ENCODE peak calls at places on chromosomes 12 and 14, in ten cellular contexts. K is NCI-H446 treated with DMSO at 0.1 percent for 48 hours; O is caudate nucleus; Q is stimulated activated CD4-positive, alpha-beta T cell treated with anti-CD3 and anti-CD28 coated beads, Interleukin-1b, Interleukin-23, amount 100 ng/mL, for 24 hours; D is NCI-H2081 treated with DMSO at 0.1 percent for 48 hours; W is mesenchymal stem cell; S is heart left ventricle; H is NCI-H460; L is HFFc6; E is SW480. N is an unnamed sample.

GRCh38 chr12:82015623-82016347 is 256.6 kb upstream of the PPFIA2 start:
- DNase-seq in K (no peak), O (no peak), Q (no peak), D (no peak), W (no peak), S (no peak), H (no peak), L (no peak), E (peak; percentile 9), N (no peak)

GRCh38 chr12:49951411-49952105 is 1.0 kb downstream of the AQP2 start:
- DNase-seq in K (no peak), O (no peak), Q (no peak), D (no peak), W (no peak), S (no peak), H (no peak), L (no peak), E (no peak), N (no peak)

GRCh38 chr12:51647647-51648046 is 56.6 kb downstream of the SCN8A start:
- DNase-seq in K (no peak), O (no peak), Q (no peak), D (no peak), W (no peak), S (no peak), H (no peak), L (no peak), E (no peak), N (no peak)

GRCh38 chr14:92531151-92531873 is 17.7 kb downstream of the RIN3 start:
- DNase-seq in K (no peak), O (no peak), Q (peak; percentile 27), D (no peak), W (no peak), S (no peak), H (no peak), L (no peak), E (no peak), N (no peak)

GRCh38 chr12:121059031-121059898 is 20.2 kb upstream of the OASL start:
- DNase-seq in K (no peak), O (no peak), Q (no peak), D (no peak), W (no peak), S (no peak), H (no peak), L (no peak), E (no peak), N (no peak)

GRCh38 chr12:111024205-111024794 is 103.9 kb upstream of the MYL2 start:
- DNase-seq in K (no peak), O (no peak), Q (peak; percentile 16), D (no peak), W (peak; percentile 18), S (peak; percentile 55), H (peak; percentile 60), L (peak; percentile 7), E (peak; percentile 46), N (no peak)

GRCh38 chr12:18145924-18146323 is 55.9 kb upstream of the RERGL start:
- DNase-seq in K (no peak), O (no peak), Q (no peak), D (no peak), W (no peak), S (no peak), H (no peak), L (no peak), E (no peak), N (no peak)

GRCh38 chr12:1915082-1915968 is 3.1 kb downstream of the CACNA2D4 start:
- DNase-seq in K (no peak), O (no peak), Q (no peak), D (no peak), W (no peak), S (no peak), H (no peak), L (no peak), E (no peak), N (no peak)

GRCh38 chr12:62737615-62738014 is 197.3 kb downstream of the PPM1H start:
- DNase-seq in K (no peak), O (no peak), Q (no peak), D (no peak), W (peak; percentile 48), S (no peak), H (no peak), L (no peak), E (no peak), N (no peak)

GRCh38 chr14:48250575-48250974 is 575.2 kb upstream of the MDGA2 start:
- DNase-seq in K (peak; percentile 64), O (no peak), Q (no peak), D (no peak), W (no peak), S (no peak), H (no peak), L (no peak), E (no peak), N (no peak)

GRCh38 chr14:61638595-61639391 is 56.5 kb upstream of the HIF1A start:
- DNase-seq in K (no peak), O (no peak), Q (no peak), D (no peak), W (no peak), S (no peak), H (no peak), L (no peak), E (no peak), N (no peak)

GRCh38 chr14:69373104-69373503 is 25.0 kb downstream of the ERH start:
- DNase-seq in K (no peak), O (no peak), Q (no peak), D (no peak), W (no peak), S (no peak), H (no peak), L (no peak), E (no peak), N (no peak)

GRCh38 chr14:68552597-68552996 is 240.3 kb downstream of the ZFP36L1 start:
- DNase-seq in K (no peak), O (no peak), Q (no peak), D (no peak), W (peak; percentile 37), S (no peak), H (no peak), L (no peak), E (peak; percentile 59), N (no peak)

GRCh38 chr14:33457021-33457420 is 493.9 kb downstream of the EGLN3 start:
- DNase-seq in K (no peak), O (no peak), Q (no peak), D (no peak), W (no peak), S (no peak), H (no peak), L (no peak), E (peak; percentile 2), N (no peak)

GRCh38 chr14:31180299-31181051 is 27.1 kb downstream of the HECTD1 start:
- DNase-seq in K (no peak), O (no peak), Q (no peak), D (no peak), W (no peak), S (no peak), H (no peak), L (no peak), E (no peak), N (no peak)

GRCh38 chr14:63378444-63378843 is 59.7 kb upstream of the GPHB5 start:
- DNase-seq in K (no peak), O (no peak), Q (no peak), D (no peak), W (no peak), S (no peak), H (no peak), L (no peak), E (no peak), N (no peak)

GRCh38 chr12:121712462-121713256 is at the start of gene TMEM120B:
- DNase-seq in K (peak; percentile 34), O (peak; percentile 73), Q (peak; percentile 76), D (no peak), W (peak; percentile 71), S (peak; percentile 88), H (peak; percentile 69), L (peak; percentile 63), E (peak; percentile 46), N (no peak)

GRCh38 chr12:64583395-64584172 is 26.7 kb upstream of the RASSF3 start:
- DNase-seq in K (no peak), O (no peak), Q (no peak), D (no peak), W (peak; percentile 20), S (no peak), H (no peak), L (no peak), E (no peak), N (no peak)

GRCh38 chr12:89472508-89472907 is 52.1 kb downstream of the GALNT4 start:
- DNase-seq in K (no peak), O (no peak), Q (no peak), D (no peak), W (peak; percentile 18), S (no peak), H (no peak), L (peak; percentile 77), E (no peak), N (no peak)

GRCh38 chr12:1836241-1836803 is 16.0 kb downstream of the LRTM2 start:
- DNase-seq in K (no peak), O (no peak), Q (no peak), D (no peak), W (no peak), S (no peak), H (no peak), L (no peak), E (no peak), N (no peak)

GRCh38 chr12:12560587-12561304 is 1.9 kb downstream of the DUSP16 start:
- DNase-seq in K (peak; percentile 16), O (peak; percentile 12), Q (peak; percentile 28), D (no peak), W (peak; percentile 81), S (peak; percentile 32), H (no peak), L (peak; percentile 53), E (peak; percentile 76), N (peak; percentile 38)

GRCh38 chr12:51242896-51243295 is 4.3 kb downstream of the DAZAP2 start:
- DNase-seq in K (no peak), O (no peak), Q (no peak), D (no peak), W (no peak), S (no peak), H (no peak), L (no peak), E (no peak), N (no peak)

GRCh38 chr14:27056586-27056985 is 458.8 kb upstream of the NOVA1 start:
- DNase-seq in K (peak; percentile 97), O (no peak), Q (no peak), D (no peak), W (no peak), S (no peak), H (no peak), L (no peak), E (no peak), N (no peak)

GRCh38 chr12:67911293-67911637 is 78.0 kb upstream of the IFNG-AS1 start:
- DNase-seq in K (peak; percentile 58), O (no peak), Q (no peak), D (no peak), W (no peak), S (peak; percentile 75), H (no peak), L (no peak), E (no peak), N (no peak)

GRCh38 chr12:2482938-2483337 is 311.8 kb upstream of the FKBP4 start:
- DNase-seq in K (no peak), O (no peak), Q (no peak), D (no peak), W (no peak), S (no peak), H (no peak), L (no peak), E (no peak), N (no peak)

GRCh38 chr12:118553856-118554504 is 177.6 kb downstream of the SUDS3 start:
- DNase-seq in K (no peak), O (no peak), Q (no peak), D (no peak), W (no peak), S (no peak), H (no peak), L (no peak), E (no peak), N (no peak)

N was measured in non-pigmented ciliary epithelial cell.